ENCODE peak calls at places on chromosomes 12 and 14, in nine cellular contexts. Y is GM23248, B is PC-3, U is hepatocyte, M is PC-9, X is MM.1S, O is Karpas-422, Z is SK-N-SH, K is HCT116. F is an unnamed sample.

GRCh38 chr12:33115716-33116115 is 219.1 kb upstream of the PKP2 start:
- DNase-seq in M (no peak), X (no peak), K (no peak), B (peak; percentile 35), O (no peak), Y (no peak), U (no peak), Z (no peak), F (no peak)

GRCh38 chr12:94174576-94174975 is 26.2 kb downstream of the PLXNC1 start:
- DNase-seq in K (no peak), B (no peak), Z (no peak), X (peak; percentile 51), Y (no peak), M (no peak), U (no peak), O (peak; percentile 56), F (peak; percentile 62)

GRCh38 chr12:27285395-27285794 is 41.3 kb downstream of the STK38L start:
- DNase-seq in B (no peak), Y (peak; percentile 56), M (no peak), Z (no peak), U (no peak), K (no peak), X (no peak), O (no peak), F (no peak)

GRCh38 chr12:53676715-53677611 is 1.1 kb upstream of the ATP5MC2 start:
- DNase-seq in Y (peak; percentile 66), B (no peak), M (no peak), O (no peak), X (no peak), U (peak; percentile 35), Z (no peak), K (no peak), F (no peak)

GRCh38 chr12:123931686-123932321 is 40.8 kb downstream of the CCDC92 start:
- DNase-seq in B (no peak), U (no peak), K (no peak), Z (no peak), M (no peak), Y (no peak), O (no peak), X (no peak), F (no peak)

GRCh38 chr12:131455218-131455506 is 255.7 kb upstream of the SFSWAP start:
- DNase-seq in M (no peak), B (no peak), O (no peak), Y (no peak), U (no peak), K (no peak), Z (no peak), X (no peak), F (no peak)

GRCh38 chr12:58241099-58241498 is 299.7 kb downstream of the ATP23 start:
- DNase-seq in U (no peak), Z (no peak), Y (no peak), B (no peak), K (no peak), M (no peak), X (no peak), O (no peak), F (no peak)

GRCh38 chr14:100778951-100779690 is 46.8 kb upstream of the MEG3 start:
- DNase-seq in Z (no peak), K (no peak), B (no peak), M (no peak), U (no peak), O (no peak), X (no peak), Y (peak; percentile 10), F (no peak)

GRCh38 chr14:20607617-20608016 is 16.4 kb upstream of the RNASE12 start:
- DNase-seq in Z (no peak), K (no peak), O (no peak), B (no peak), U (no peak), Y (no peak), X (no peak), M (no peak), F (no peak)

GRCh38 chr12:93624595-93625294 is 52.3 kb downstream of the SOCS2 start:
- DNase-seq in X (peak; percentile 41), M (peak; percentile 24), U (peak; percentile 46), Y (peak; percentile 97), O (no peak), K (peak; percentile 75), B (peak; percentile 95), Z (no peak), F (no peak)

GRCh38 chr14:81313200-81313599 is 86.9 kb downstream of the STON2 start:
- DNase-seq in Z (no peak), U (no peak), B (no peak), X (no peak), O (no peak), K (no peak), M (no peak), Y (no peak), F (no peak)

GRCh38 chr12:75334384-75335030 is at the start of gene GLIPR1L1:
- DNase-seq in O (peak; percentile 95), Y (peak; percentile 86), X (peak; percentile 85), M (peak; percentile 16), K (peak; percentile 92), Z (peak; percentile 81), B (peak; percentile 81), U (peak; percentile 92), F (peak; percentile 73)

GRCh38 chr12:94498073-94498472 is 38.4 kb upstream of the CEP83 start:
- DNase-seq in Y (no peak), Z (no peak), M (no peak), X (no peak), O (no peak), B (peak; percentile 7), K (no peak), U (peak; percentile 10), F (peak; percentile 76)

GRCh38 chr14:88269816-88270416 is 53.2 kb downstream of the KCNK10 start:
- DNase-seq in Z (no peak), M (no peak), B (no peak), Y (no peak), K (no peak), U (peak; percentile 26), O (no peak), X (no peak), F (no peak)

GRCh38 chr14:64572721-64573508 is 23.2 kb downstream of the PPP1R36 start:
- DNase-seq in Z (no peak), Y (no peak), K (no peak), O (no peak), M (no peak), U (no peak), B (no peak), X (no peak), F (no peak)

GRCh38 chr12:26808766-26809460 is 24.1 kb downstream of the ITPR2 start:
- DNase-seq in Z (no peak), X (no peak), O (no peak), U (no peak), Y (no peak), B (no peak), M (no peak), K (no peak), F (no peak)

GRCh38 chr14:45201908-45202307 is 51.1 kb downstream of the MIS18BP1 start:
- DNase-seq in X (peak; percentile 66), K (no peak), B (peak; percentile 13), Y (peak; percentile 29), Z (peak; percentile 3), O (peak; percentile 75), U (peak; percentile 12), M (no peak), F (peak; percentile 55)

DNA sequence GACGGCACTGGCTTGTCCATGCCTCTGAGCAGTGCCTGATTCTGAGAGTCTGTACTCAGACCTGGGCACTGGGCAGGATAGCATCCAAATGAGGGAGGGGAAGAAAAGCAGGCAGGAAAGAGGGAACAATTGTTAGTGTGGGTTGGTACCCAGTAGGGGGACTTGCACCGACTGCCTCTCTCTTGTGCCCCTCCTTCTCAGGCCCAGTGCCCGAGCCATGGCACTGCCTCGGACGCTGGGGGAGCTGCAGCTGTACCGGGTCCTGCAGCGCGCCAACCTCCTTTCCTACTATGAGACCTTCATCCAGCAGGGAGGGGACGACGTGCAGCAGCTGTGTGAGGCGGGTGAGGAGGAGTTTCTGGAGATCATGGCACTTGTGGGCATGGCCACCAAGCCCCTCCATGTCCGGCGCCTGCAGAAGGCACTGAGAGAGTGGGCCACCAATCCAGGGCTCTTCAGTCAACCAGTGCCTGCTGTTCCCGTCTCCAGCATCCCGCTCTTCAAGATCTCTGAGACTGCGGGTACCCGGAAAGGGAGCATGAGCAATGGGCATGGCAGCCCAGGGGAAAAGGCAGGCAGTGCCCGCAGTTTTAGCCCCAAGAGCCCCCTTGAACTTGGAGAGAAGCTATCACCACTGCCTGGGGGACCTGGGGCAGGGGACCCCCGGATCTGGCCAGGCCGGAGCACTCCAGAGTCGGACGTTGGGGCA is 2.2 kb downstream of the NAB2 start:
- DNase-seq in Y (peak; percentile 78), O (peak; percentile 40), B (no peak), X (no peak), K (no peak), M (no peak), Z (peak; percentile 15), U (no peak), F (no peak)
- H4K20me1 ChIP-seq in Y (no peaks in the 10 kb centered on the region), O (no peaks in the 10 kb centered on the region), B (no peaks in the 10 kb centered on the region), X (no peaks in the 10 kb centered on the region), K (no peaks in the 10 kb centered on the region), M (peaks cover 3% of the 10 kb centered on the region), Z (peaks cover 35% of the 10 kb centered on the region), U (peaks cover 37% of the 10 kb centered on the region), F (no peaks in the 10 kb centered on the region)

GRCh38 chr12:24561882-24562760 is 386.8 kb downstream of the BCAT1 start:
- DNase-seq in O (peak; percentile 47), U (peak; percentile 78), X (peak; percentile 58), B (no peak), Y (peak; percentile 50), K (no peak), Z (peak; percentile 75), M (no peak), F (no peak)
- H3K9me3 ChIP-seq in O (no peaks in the 10 kb centered on the region), U (no peaks in the 10 kb centered on the region), X (no peaks in the 10 kb centered on the region), B (no peaks in the 10 kb centered on the region), Y (no peaks in the 10 kb centered on the region), K (peaks cover 9% of the 10 kb centered on the region), Z (no peaks in the 10 kb centered on the region), M (no peaks in the 10 kb centered on the region), F (no peaks in the 10 kb centered on the region)

DNA sequence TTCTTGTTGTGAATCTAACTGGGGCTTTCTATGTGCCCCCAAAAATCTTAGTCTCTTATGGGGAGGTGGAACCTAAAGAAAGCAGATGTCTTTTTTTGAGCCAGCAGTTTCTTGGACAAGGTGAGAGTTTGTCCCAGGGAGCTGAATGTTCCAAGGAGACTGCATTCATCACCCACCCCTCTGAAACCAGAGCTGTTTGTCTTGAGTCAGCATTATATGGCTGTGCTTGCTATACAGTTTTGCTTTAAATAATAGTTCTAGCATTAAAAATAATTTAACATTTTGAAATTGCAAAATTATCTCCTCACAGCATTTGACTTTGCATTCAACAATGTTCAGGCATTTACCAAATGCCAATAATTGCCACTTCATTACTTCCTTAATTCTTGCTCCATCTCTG is 813.3 kb downstream of the BCL11B start:
- DNase-seq in Z (no peak), O (no peak), B (no peak), X (no peak), M (no peak), Y (no peak), K (no peak), U (no peak), F (no peak)
- H3K9me2 ChIP-seq in Z (no peaks in the 10 kb centered on the region), O (no peaks in the 10 kb centered on the region), B (no peaks in the 10 kb centered on the region), X (no peaks in the 10 kb centered on the region), M (no peaks in the 10 kb centered on the region), Y (no peaks in the 10 kb centered on the region), K (no peaks in the 10 kb centered on the region), U (no peaks in the 10 kb centered on the region), F (no peaks in the 10 kb centered on the region)

GRCh38 chr14:99262977-99263448 is 9.0 kb downstream of the BCL11B start:
- DNase-seq in O (no peak), Y (no peak), K (no peak), M (no peak), Z (no peak), B (no peak), U (no peak), X (no peak), F (no peak)
- H4K20me1 ChIP-seq in O (no peaks in the 10 kb centered on the region), Y (no peaks in the 10 kb centered on the region), K (no peaks in the 10 kb centered on the region), M (no peaks in the 10 kb centered on the region), Z (no peaks in the 10 kb centered on the region), B (no peaks in the 10 kb centered on the region), U (no peaks in the 10 kb centered on the region), X (no peaks in the 10 kb centered on the region), F (no peaks in the 10 kb centered on the region)